ENCODE peak calls at places on chromosome 18, in eight cellular contexts. E is activated naive CD4-positive, alpha-beta T cell treated with anti-CD3 and anti-CD28 coated beads, Interleukin-2, amount 10 ng/mL, durations not matched to agents 7 days and 5 days; L is stimulated activated CD4-positive, alpha-beta T cell treated with anti-CD3 and anti-CD28 coated beads, Interleukin-1b, Interleukin-23, amount 100 ng/mL, for 48 hours; F is gastrocnemius medialis; D is testis; I is HS-27A; J is stimulated activated CD8-positive, alpha-beta memory T cell treated with anti-CD3 and anti-CD28 coated beads, Interleukin-7, amount 100 ng/mL, for 1 hour; H is lower leg skin. B is an unnamed sample.

GRCh38 chr18:68441241-68441640 is 273.7 kb downstream of the TMX3 start:
- DNase-seq in E (no peak), L (no peak), F (no peak), D (no peak), I (no peak), J (no peak), H (no peak), B (no peak)

GRCh38 chr18:54119524-54120019 is 104.9 kb downstream of the MBD2 start:
- DNase-seq in E (peak), L (no peak), F (no peak), D (peak), I (peak), J (no peak), H (peak), B (peak)

GRCh38 chr18:53941601-53942335 is 282.7 kb downstream of the MBD2 start:
- DNase-seq in E (no peak), L (no peak), F (no peak), D (no peak), I (no peak), J (no peak), H (no peak), B (no peak)

GRCh38 chr18:77111449-77112160 is 21.0 kb downstream of the MBP start:
- DNase-seq in E (no peak), L (no peak), F (no peak), D (no peak), I (no peak), J (no peak), H (peak), B (no peak)

GRCh38 chr18:54181856-54182612 is 42.4 kb downstream of the MBD2 start:
- DNase-seq in E (no peak), L (no peak), F (no peak), D (no peak), I (no peak), J (no peak), H (no peak), B (no peak)

GRCh38 chr18:79507076-79507545 is 111.4 kb downstream of the NFATC1 start:
- DNase-seq in E (peak), L (no peak), F (peak), D (peak), I (no peak), J (no peak), H (peak), B (peak)

GRCh38 chr18:26543368-26543767 is 5.0 kb downstream of the KCTD1 start:
- DNase-seq in E (no peak), L (no peak), F (no peak), D (no peak), I (no peak), J (no peak), H (no peak), B (no peak)

GRCh38 chr18:79940814-79941472 is 10.5 kb downstream of the SLC66A2 start:
- DNase-seq in E (no peak), L (no peak), F (peak), D (peak), I (no peak), J (no peak), H (no peak), B (no peak)

GRCh38 chr18:32095156-32095555 is 3.5 kb downstream of the RNF138 start:
- DNase-seq in E (no peak), L (peak), F (no peak), D (no peak), I (no peak), J (no peak), H (no peak), B (no peak)

GRCh38 chr18:519019-519879 is 18.7 kb upstream of the COLEC12 start:
- DNase-seq in E (no peak), L (no peak), F (no peak), D (peak), I (no peak), J (no peak), H (no peak), B (no peak)

B was measured in tibial nerve.